ENCODE peak calls at places on chromosomes 2 and 18, in four cellular contexts. P is WTC11, U is HepG2, A is K562. Z is an unnamed sample.
A peak's percentile ranks its signal among the peaks of the same experiment; 100 is the strongest.

GRCh38 chr2:219887870-219888269 is 260.4 kb downstream of the SLC4A3 start:
- DNase-seq in P (no peak), U (no peak), A (no peak), Z (no peak)

GRCh38 chr2:136436921-136437320 is 319.0 kb upstream of the CXCR4 start:
- DNase-seq in P (no peak), U (no peak), A (no peak), Z (no peak)

GRCh38 chr18:57347784-57348183 is 4.6 kb upstream of the ST8SIA3 start:
- DNase-seq in P (no peak), U (no peak), A (no peak), Z (no peak)

GRCh38 chr2:158414538-158414937 is 42.0 kb downstream of the CCDC148 start:
- DNase-seq in P (no peak), U (no peak), A (no peak), Z (no peak)

GRCh38 chr2:170966648-170967396 is 37.8 kb downstream of the GORASP2 start:
- DNase-seq in P (peak; percentile 51), U (peak; percentile 53), A (peak; percentile 49), Z (no peak)

GRCh38 chr18:58639751-58640427 is 11.0 kb upstream of the ALPK2 start:
- DNase-seq in P (no peak), U (no peak), A (no peak), Z (no peak)

GRCh38 chr2:119011910-119012209 is 69.9 kb downstream of the MARCO start:
- DNase-seq in P (no peak), U (no peak), A (no peak), Z (no peak)

GRCh38 chr2:157792345-157793052 is 83.6 kb downstream of the ACVR1 start:
- DNase-seq in P (no peak), U (no peak), A (no peak), Z (no peak)

GRCh38 chr2:102037681-102038080 is 45.9 kb downstream of the IL1R2 start:
- DNase-seq in P (no peak), U (no peak), A (no peak), Z (no peak)

GRCh38 chr2:107411267-107411666 is 415.4 kb upstream of the RGPD4 start:
- DNase-seq in P (no peak), U (no peak), A (no peak), Z (no peak)

GRCh38 chr2:120177011-120177621 is 46.1 kb downstream of the TMEM185B start:
- DNase-seq in P (peak; percentile 44), U (no peak), A (peak; percentile 57), Z (no peak)

GRCh38 chr18:60198063-60198462 is 174.5 kb downstream of the MC4R start:
- DNase-seq in P (no peak), U (no peak), A (peak; percentile 2), Z (no peak)

GRCh38 chr2:5140367-5140766 is 551.8 kb upstream of the SOX11 start:
- DNase-seq in P (no peak), U (no peak), A (no peak), Z (no peak)

GRCh38 chr2:155377178-155377780 is 678.8 kb downstream of the KCNJ3 start:
- DNase-seq in P (no peak), U (peak; percentile 7), A (peak; percentile 15), Z (no peak)

GRCh38 chr2:165176780-165177179 is 27.1 kb downstream of the SCN3A start:
- DNase-seq in P (no peak), U (no peak), A (no peak), Z (no peak)

GRCh38 chr2:64274399-64275173 is 130.4 kb upstream of the PELI1 start:
- DNase-seq in P (no peak), U (no peak), A (no peak), Z (no peak)

GRCh38 chr2:240353086-240353798 is 82.2 kb upstream of the GPC1 start:
- DNase-seq in P (no peak), U (no peak), A (no peak), Z (no peak)

GRCh38 chr2:240351826-240352426 is 83.5 kb upstream of the GPC1 start:
- DNase-seq in P (no peak), U (no peak), A (no peak), Z (no peak)

GRCh38 chr2:240355001-240355891 is 80.2 kb upstream of the GPC1 start:
- DNase-seq in P (peak; percentile 3), U (no peak), A (no peak), Z (no peak)

GRCh38 chr2:240355962-240356361 is 79.5 kb upstream of the GPC1 start:
- DNase-seq in P (no peak), U (no peak), A (no peak), Z (no peak)

GRCh38 chr2:240353944-240354343 is 81.5 kb upstream of the GPC1 start:
- DNase-seq in P (no peak), U (no peak), A (no peak), Z (no peak)
- TF ChIP-seq ATF2 in P (no peak), U (no peak), A (no peak), Z (no peak)

GRCh38 chr18:48453330-48454063 is 44.3 kb upstream of the ZBTB7C start:
- DNase-seq in P (no peak), U (no peak), A (no peak), Z (no peak)
- TF ChIP-seq ATF2 in P (no peak), U (no peak), A (no peak), Z (no peak)

GRCh38 chr2:110107092-110108079 is 8.2 kb downstream of the MALL start:
- DNase-seq in P (no peak), U (no peak), A (no peak), Z (peak; percentile 10)

GRCh38 chr2:110105608-110106467 is 9.8 kb downstream of the MALL start:
- DNase-seq in P (no peak), U (peak; percentile 45), A (no peak), Z (no peak)

GRCh38 chr2:110104025-110104771 is 11.4 kb downstream of the MALL start:
- DNase-seq in P (no peak), U (no peak), A (no peak), Z (no peak)

GRCh38 chr2:110105183-110105582 is 10.4 kb downstream of the MALL start:
- DNase-seq in P (no peak), U (no peak), A (no peak), Z (peak; percentile 19)

GRCh38 chr2:110106642-110107041 is 9.0 kb downstream of the MALL start:
- DNase-seq in P (no peak), U (no peak), A (no peak), Z (no peak)
- TF ChIP-seq ATF2 in P (no peak), U (no peak), A (no peak), Z (no peak)

GRCh38 chr2:8636691-8637636 is 44.9 kb upstream of the ID2 start:
- DNase-seq in P (peak; percentile 31), U (no peak), A (no peak), Z (no peak)

GRCh38 chr2:8636041-8636491 is 45.8 kb upstream of the ID2 start:
- DNase-seq in P (no peak), U (no peak), A (no peak), Z (no peak)

GRCh38 chr2:8640498-8640897 is 41.4 kb upstream of the ID2 start:
- DNase-seq in P (no peak), U (no peak), A (no peak), Z (no peak)

GRCh38 chr2:8639122-8639635 is 42.7 kb upstream of the ID2 start:
- DNase-seq in P (no peak), U (no peak), A (no peak), Z (no peak)

GRCh38 chr2:8638327-8638726 is 43.5 kb upstream of the ID2 start:
- DNase-seq in P (no peak), U (no peak), A (no peak), Z (no peak)
- TF ChIP-seq ATF2 in P (no peak), U (no peak), A (no peak), Z (no peak)

DNA sequence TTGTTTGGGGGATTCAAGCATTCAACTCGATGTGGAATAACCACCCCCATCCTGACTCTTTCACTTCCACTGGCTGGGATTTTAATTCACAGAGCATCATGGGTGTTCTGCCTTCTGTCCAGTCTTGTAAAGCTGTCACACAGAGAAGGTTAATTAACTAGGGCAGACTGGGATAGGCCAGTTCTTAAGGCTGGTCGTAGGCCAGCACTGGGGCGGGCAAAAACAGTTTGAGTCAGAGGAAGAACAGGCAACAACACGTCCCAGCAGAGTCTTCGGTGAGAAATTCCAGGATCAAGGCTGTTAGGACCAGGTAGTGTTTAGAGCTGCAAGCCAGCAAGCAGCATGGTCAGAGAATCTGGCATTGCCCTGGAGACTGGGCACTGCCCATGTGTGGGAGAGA is 4.0 kb upstream of the RNF152 start:
- DNase-seq in P (no peak), U (no peak), A (no peak), Z (no peak)
- TF ChIP-seq ATF2 in P (no peak), U (no peak), A (no peak), Z (no peak)

GRCh38 chr2:38706846-38707345 is 41.0 kb downstream of the GALM start:
- DNase-seq in P (no peak), U (no peak), A (no peak), Z (no peak)

GRCh38 chr2:38712413-38712812 is 38.7 kb downstream of the SRSF7 start:
- DNase-seq in P (no peak), U (no peak), A (no peak), Z (no peak)

GRCh38 chr2:38708900-38709321 is 42.2 kb downstream of the SRSF7 start:
- DNase-seq in P (no peak), U (no peak), A (no peak), Z (peak; percentile 48)

GRCh38 chr2:38711558-38711957 is 39.6 kb downstream of the SRSF7 start:
- DNase-seq in P (no peak), U (no peak), A (no peak), Z (no peak)

DNA sequence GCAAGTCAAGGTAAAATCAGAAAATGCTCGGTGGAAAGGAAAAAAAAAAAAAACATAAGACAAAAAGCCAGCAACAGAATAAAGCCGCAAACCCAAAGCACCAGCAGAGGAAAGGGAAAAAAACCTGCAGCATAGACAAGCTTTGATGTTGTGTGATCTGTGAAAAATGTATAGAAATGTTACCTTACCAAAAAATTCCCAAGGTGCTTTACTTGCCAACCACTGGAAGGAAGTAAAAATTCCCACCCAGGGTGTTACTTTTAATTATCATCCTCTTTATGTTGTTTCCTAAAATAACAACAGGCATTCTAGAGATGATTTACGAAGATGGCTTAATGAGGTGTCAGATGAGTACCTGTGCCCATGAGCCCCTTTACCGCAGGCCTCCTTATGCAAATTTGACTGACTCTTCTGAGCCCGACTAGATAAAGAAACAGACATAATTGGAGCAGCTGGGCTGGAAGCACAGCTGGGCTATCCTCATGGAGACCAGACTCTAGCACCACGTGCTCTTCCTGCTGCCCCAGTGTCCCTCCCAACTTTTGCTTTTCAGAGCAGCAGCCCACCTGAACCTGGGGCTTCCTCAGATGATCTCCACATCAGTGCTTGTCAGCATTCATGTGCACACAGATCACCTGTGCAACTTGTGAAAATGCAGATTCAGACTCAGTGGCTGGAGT is 41.5 kb downstream of the SRSF7 start:
- DNase-seq in P (no peak), U (no peak), A (no peak), Z (no peak)
- TF ChIP-seq ATF2 in P (no peak), U (no peak), A (no peak), Z (no peak)

GRCh38 chr2:17538844-17539554 is 1.5 kb upstream of the VSNL1 start:
- DNase-seq in P (peak; percentile 75), U (peak; percentile 83), A (peak; percentile 42), Z (peak; percentile 75)
- TF ChIP-seq ATF2 in P (no peak), U (peak; percentile 83), A (no peak), Z (no peak)

DNA sequence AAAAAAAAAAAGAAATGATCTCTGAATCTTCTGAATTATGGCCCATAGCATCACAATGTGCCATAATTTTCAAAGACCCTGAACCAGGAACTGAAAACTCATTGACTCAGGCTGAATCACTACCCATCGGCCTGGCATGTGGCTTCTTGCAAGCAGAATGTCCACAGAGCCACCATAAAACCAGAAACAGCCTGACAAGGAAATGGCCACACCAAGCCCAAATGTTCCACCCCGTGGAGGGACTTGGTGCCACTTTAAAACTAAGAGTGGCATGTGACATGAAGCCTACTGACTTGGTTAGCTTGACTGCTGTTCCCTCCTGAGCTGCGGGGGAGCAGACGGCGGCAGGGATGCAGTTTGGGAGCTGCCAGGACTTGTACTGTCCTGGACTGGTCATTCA is 71.2 kb upstream of the RBM44 start:
- DNase-seq in P (no peak), U (no peak), A (no peak), Z (no peak)
- TF ChIP-seq ATF2 in P (no peak), U (no peak), A (no peak), Z (no peak)